ENCODE peak calls at places on chromosomes 7 and 10, in eight cellular contexts. K is stimulated activated CD8-positive, alpha-beta memory T cell treated with anti-CD3 and anti-CD28 coated beads, Interleukin-15, amount 100 ng/mL, for 48 hours; A is activated CD4-positive, CD25-positive, alpha-beta regulatory T cell treated with anti-CD3 and anti-CD28 coated beads, Interleukin-2, amount 50 U/mL, for 72 hours; N is activated effector memory CD4-positive, alpha-beta T cell treated with anti-CD3 and anti-CD28 coated beads, Interleukin-2, amount 50 U/mL, for 16 hours; D is cardiac muscle cell; W is H9; C is left ventricle myocardium superior; I is dorsolateral prefrontal cortex. F is an unnamed sample.

GRCh38 chr7:104548861-104549260 is 220.5 kb downstream of the LHFPL3 start:
- DNase-seq in K (no peak), I (no peak), A (no peak), D (peak), W (no peak), N (no peak), C (no peak), F (no peak)

GRCh38 chr7:148028165-148028564 is 562.4 kb upstream of the C7orf33 start:
- DNase-seq in D (no peak), W (no peak), A (no peak), K (no peak), I (no peak), C (no peak), N (no peak), F (no peak)

GRCh38 chr7:157651366-157652160 is 314.8 kb downstream of the DNAJB6 start:
- DNase-seq in C (no peak), N (no peak), A (no peak), D (no peak), W (no peak), K (no peak), I (no peak), F (no peak)

GRCh38 chr10:22321831-22322662 is 1.1 kb downstream of the BMI1 start:
- DNase-seq in A (no peak), I (peak), W (peak), N (peak), K (no peak), D (peak), C (peak), F (no peak)

GRCh38 chr10:117216028-117216427 is 18.7 kb downstream of the KCNK18 start:
- DNase-seq in A (no peak), W (no peak), N (no peak), K (no peak), D (no peak), C (no peak), I (no peak), F (no peak)

GRCh38 chr7:96949766-96950165 is 55.6 kb upstream of the DLX6 start:
- DNase-seq in A (no peak), I (no peak), K (no peak), W (no peak), D (no peak), C (no peak), N (no peak), F (no peak)

GRCh38 chr7:127730658-127731276 is 78.8 kb downstream of the SND1 start:
- DNase-seq in C (no peak), W (peak), D (no peak), A (no peak), K (no peak), I (peak), N (no peak), F (no peak)

GRCh38 chr10:129942936-129943724 is 20.9 kb downstream of the EBF3 start:
- DNase-seq in N (no peak), A (no peak), D (no peak), C (no peak), W (no peak), I (no peak), K (no peak), F (no peak)

GRCh38 chr10:65611592-65611991 is 1314.2 kb upstream of the LRRTM3 start:
- DNase-seq in I (no peak), N (no peak), K (no peak), C (no peak), A (no peak), W (no peak), D (no peak), F (no peak)

GRCh38 chr10:36493511-36493880 is 631.9 kb upstream of the ANKRD30A start:
- DNase-seq in D (no peak), K (no peak), C (no peak), W (no peak), N (no peak), A (no peak), I (no peak), F (no peak)

GRCh38 chr7:76037310-76037709 is 10.5 kb downstream of the STYXL1 start:
- DNase-seq in N (no peak), W (no peak), K (no peak), C (no peak), D (no peak), A (no peak), I (no peak), F (no peak)

GRCh38 chr7:85479918-85480658 is 293.2 kb upstream of the SEMA3D start:
- DNase-seq in A (no peak), I (no peak), D (no peak), W (no peak), K (no peak), C (no peak), N (no peak), F (no peak)

GRCh38 chr10:129963831-129964501 is at the start of gene EBF3:
- DNase-seq in A (no peak), D (peak), N (peak), K (peak), W (peak), I (no peak), C (peak), F (no peak)

GRCh38 chr10:2990764-2991163 is 76.6 kb upstream of the PFKP start:
- DNase-seq in N (no peak), C (no peak), W (no peak), D (no peak), I (no peak), A (no peak), K (no peak), F (no peak)

GRCh38 chr7:115618676-115619075 is 411.9 kb downstream of the TFEC start:
- DNase-seq in D (no peak), K (no peak), I (no peak), N (no peak), C (no peak), W (no peak), A (no peak), F (no peak)

GRCh38 chr7:7816084-7816483 is 97.7 kb upstream of the RPA3 start:
- DNase-seq in K (no peak), D (no peak), W (no peak), A (no peak), N (no peak), C (no peak), I (no peak), F (no peak)

GRCh38 chr10:102624094-102624493 is 20.2 kb upstream of the TRIM8 start:
- DNase-seq in C (no peak), D (no peak), I (no peak), N (no peak), A (no peak), K (no peak), W (no peak), F (no peak)

GRCh38 chr10:119286983-119287612 is 79.7 kb downstream of the GRK5 start:
- DNase-seq in I (no peak), W (no peak), A (no peak), D (no peak), N (no peak), C (no peak), K (no peak), F (no peak)

GRCh38 chr10:67612577-67613537 is 83.1 kb downstream of the CTNNA3 start:
- DNase-seq in A (no peak), C (no peak), N (peak), I (no peak), D (no peak), K (peak), W (no peak), F (no peak)

GRCh38 chr10:19576576-19576975 is 239.7 kb upstream of the PLXDC2 start:
- DNase-seq in N (no peak), D (no peak), K (no peak), I (no peak), A (no peak), W (no peak), C (no peak), F (no peak)

GRCh38 chr10:102654566-102654965 is 10.3 kb downstream of the TRIM8 start:
- DNase-seq in D (no peak), A (no peak), K (no peak), I (no peak), W (no peak), N (no peak), C (peak), F (no peak)

GRCh38 chr10:123988694-123989093 is 97.1 kb upstream of the CPXM2 start:
- DNase-seq in C (no peak), K (no peak), I (no peak), D (no peak), A (no peak), N (no peak), W (no peak), F (no peak)

GRCh38 chr7:134799387-134799786 is 20.0 kb downstream of the CALD1 start:
- DNase-seq in A (no peak), C (no peak), D (no peak), I (no peak), N (no peak), W (no peak), K (no peak), F (no peak)

GRCh38 chr10:22619111-22619510 is 95.3 kb downstream of the PIP4K2A start:
- DNase-seq in N (no peak), W (no peak), D (no peak), K (no peak), C (no peak), A (no peak), I (no peak), F (no peak)

GRCh38 chr10:88122571-88122970 is 259.1 kb downstream of the PTEN start:
- DNase-seq in D (no peak), I (no peak), K (no peak), W (no peak), A (no peak), N (no peak), C (no peak), F (no peak)

GRCh38 chr7:97639036-97639435 is 92.8 kb upstream of the TAC1 start:
- DNase-seq in A (no peak), N (no peak), C (no peak), D (no peak), W (peak), K (no peak), I (no peak), F (no peak)

GRCh38 chr7:107838024-107838423 is 35.0 kb upstream of the SLC26A3 start:
- DNase-seq in N (no peak), W (no peak), C (no peak), I (no peak), K (no peak), D (no peak), A (no peak), F (no peak)

GRCh38 chr7:116631676-116632075 is 40.3 kb upstream of the MET start:
- DNase-seq in D (no peak), N (no peak), I (no peak), K (no peak), A (no peak), W (no peak), C (no peak), F (no peak)

GRCh38 chr10:2106641-2107040 is 369.3 kb upstream of the ADARB2 start:
- DNase-seq in A (no peak), W (no peak), C (no peak), I (no peak), D (no peak), N (no peak), K (no peak), F (no peak)